ENCODE peak calls at places on chromosomes 7 and 10, in eight cellular contexts. A is GM23338, D is transverse colon, K is stomach, I is GM12892, T is sigmoid colon, W is upper lobe of left lung, J is Panc1. U is an unnamed sample.

GRCh38 chr7:151429555-151430331 is 10.2 kb downstream of the CRYGN start:
- DNase-seq in I (peak; percentile 63), W (peak; percentile 67), K (peak; percentile 63), J (no peak), D (peak; percentile 35), T (peak; percentile 59), A (no peak), U (peak; percentile 74)

GRCh38 chr7:141097430-141097829 is 23.6 kb downstream of the TMEM178B start:
- DNase-seq in W (no peak), J (no peak), T (no peak), D (no peak), A (peak; percentile 65), I (no peak), K (no peak), U (no peak)

GRCh38 chr7:151088019-151088855 is 2.0 kb downstream of the AGAP3 start:
- DNase-seq in A (peak; percentile 53), J (no peak), K (no peak), T (no peak), W (no peak), D (no peak), I (no peak), U (no peak)

GRCh38 chr10:133359554-133359971 is 1.7 kb upstream of the FUOM start:
- DNase-seq in I (no peak), W (no peak), D (peak; percentile 82), K (peak; percentile 77), A (no peak), J (no peak), T (no peak), U (no peak)

GRCh38 chr10:11832042-11832441 is 8.9 kb downstream of the PROSER2 start:
- DNase-seq in T (peak; percentile 38), W (no peak), K (no peak), J (no peak), D (no peak), A (no peak), I (no peak), U (no peak)

GRCh38 chr10:10758306-10758705 is 259.4 kb upstream of the CELF2 start:
- DNase-seq in K (no peak), D (no peak), J (no peak), W (no peak), A (no peak), T (no peak), I (no peak), U (no peak)

GRCh38 chr7:127884066-127884559 is 147.1 kb downstream of the LRRC4 start:
- DNase-seq in A (no peak), I (no peak), K (no peak), D (no peak), T (no peak), W (no peak), J (no peak), U (no peak)

GRCh38 chr10:86538547-86538946 is 17.0 kb upstream of the WAPL start:
- DNase-seq in I (no peak), A (no peak), D (peak; percentile 16), W (no peak), K (no peak), J (no peak), T (no peak), U (no peak)

GRCh38 chr7:101162551-101163280 is 2.7 kb downstream of the VGF start:
- DNase-seq in T (no peak), W (no peak), I (no peak), J (no peak), A (peak; percentile 84), D (peak; percentile 57), K (no peak), U (peak; percentile 83)

DNA sequence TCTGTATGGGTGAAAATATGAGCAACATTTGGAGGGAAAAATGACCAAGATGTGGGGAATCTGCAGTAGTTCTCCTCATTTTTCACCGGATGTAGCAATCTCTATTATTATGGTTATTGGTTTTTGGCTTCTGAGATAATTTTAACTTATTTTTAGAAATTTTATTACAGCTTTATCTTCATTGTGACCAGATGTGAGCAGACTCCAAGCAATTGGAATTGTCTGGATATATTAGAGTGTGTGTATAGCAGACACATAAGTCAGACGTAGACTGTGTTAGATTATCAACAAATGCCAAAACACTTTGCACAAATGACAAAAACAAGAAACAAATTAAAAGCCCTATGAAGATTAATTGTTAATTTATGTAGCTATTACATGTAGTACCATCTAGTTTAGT is 249.1 kb downstream of the DNAJB9 start:
- DNase-seq in I (no peak), T (no peak), K (no peak), W (no peak), D (no peak), J (no peak), A (no peak), U (no peak)
- TF ChIP-seq POLR2AphosphoS5 in I (no peak), T (no peak), K (no peak), W (no peak), D (no peak), J (no peak), A (no peak), U (no peak)

GRCh38 chr7:117739085-117739484 is 134.2 kb downstream of the CTTNBP2 start:
- DNase-seq in K (no peak), J (no peak), T (no peak), I (no peak), D (no peak), W (no peak), A (no peak), U (no peak)

GRCh38 chr7:117741962-117742361 is 131.3 kb downstream of the CTTNBP2 start:
- DNase-seq in A (no peak), I (no peak), K (no peak), W (no peak), T (no peak), J (no peak), D (no peak), U (no peak)

GRCh38 chr7:117737882-117738281 is 135.4 kb downstream of the CTTNBP2 start:
- DNase-seq in D (no peak), T (no peak), I (no peak), K (no peak), J (no peak), A (no peak), W (no peak), U (no peak)
- TF ChIP-seq POLR2AphosphoS5 in D (no peak), T (no peak), I (no peak), K (no peak), J (no peak), A (no peak), W (no peak), U (no peak)

DNA sequence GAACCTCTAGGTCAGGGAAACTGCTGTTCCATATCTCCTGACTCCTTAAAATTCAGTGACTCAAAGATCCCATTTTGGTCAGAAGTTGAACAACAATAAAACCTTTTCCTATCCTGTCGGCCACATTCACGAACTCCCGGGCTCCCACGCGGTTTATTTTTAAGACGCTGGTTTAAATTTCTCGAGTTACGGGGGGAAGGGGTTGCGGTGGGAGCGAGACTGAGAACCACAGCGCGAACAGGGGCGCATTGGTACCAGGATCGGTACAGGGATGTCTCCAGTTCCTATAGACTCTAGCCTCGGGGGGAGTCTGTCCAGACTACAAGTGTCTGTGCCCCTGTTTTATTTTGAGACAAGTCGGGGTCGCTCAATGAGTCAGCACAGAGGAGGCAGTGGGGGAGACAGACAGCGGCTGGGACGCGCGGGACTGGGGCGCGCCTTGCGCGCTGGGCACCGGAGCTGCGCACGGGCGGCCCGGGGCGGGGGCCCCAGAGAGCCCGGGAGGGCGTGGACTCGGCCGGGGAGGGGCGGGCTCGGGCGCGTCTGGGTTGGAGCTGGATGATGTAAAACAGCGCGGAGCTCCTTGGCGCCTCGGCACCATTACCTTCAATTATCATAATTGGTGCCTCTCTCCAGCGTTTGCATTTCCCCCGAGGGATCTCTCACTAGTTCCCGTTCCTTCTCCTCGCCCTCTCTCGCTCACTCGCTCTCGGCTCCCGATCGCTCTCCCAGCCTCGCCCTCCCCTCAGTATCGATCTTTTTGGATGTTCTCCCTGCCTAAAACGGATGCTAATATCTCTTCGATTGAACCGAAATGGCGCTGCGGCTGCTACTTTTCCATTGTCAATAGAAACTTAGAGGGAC is 8.7 kb upstream of the BAMBI start:
- DNase-seq in T (peak; percentile 72), D (peak; percentile 55), J (no peak), W (peak; percentile 49), A (peak; percentile 77), K (peak; percentile 45), I (no peak), U (peak; percentile 79)
- TF ChIP-seq POLR2AphosphoS5 in T (no peak), D (no peak), J (no peak), W (no peak), A (peak; percentile 48), K (no peak), I (no peak), U (peak; percentile 21)

GRCh38 chr10:95493862-95494261 is 67.3 kb downstream of the SORBS1 start:
- DNase-seq in A (no peak), D (no peak), K (no peak), J (no peak), W (no peak), T (no peak), I (no peak), U (no peak)

GRCh38 chr10:95482501-95483248 is 78.5 kb downstream of the SORBS1 start:
- DNase-seq in T (no peak), W (no peak), D (no peak), J (no peak), A (no peak), I (no peak), K (no peak), U (no peak)

GRCh38 chr10:95485445-95485844 is 75.7 kb downstream of the SORBS1 start:
- DNase-seq in D (no peak), I (no peak), K (no peak), W (no peak), J (no peak), A (no peak), T (peak; percentile 39), U (no peak)

GRCh38 chr10:95485030-95485429 is 76.1 kb downstream of the SORBS1 start:
- DNase-seq in T (no peak), K (no peak), W (no peak), A (no peak), D (no peak), J (no peak), I (no peak), U (no peak)

GRCh38 chr10:95487994-95488393 is 73.2 kb downstream of the SORBS1 start:
- DNase-seq in D (no peak), K (no peak), J (no peak), W (no peak), T (no peak), I (no peak), A (no peak), U (no peak)
- TF ChIP-seq POLR2AphosphoS5 in D (no peak), K (no peak), J (no peak), W (no peak), T (no peak), I (no peak), A (no peak), U (no peak)

GRCh38 chr7:2299131-2299829 is 15.0 kb downstream of the SNX8 start:
- DNase-seq in A (no peak), T (no peak), W (peak; percentile 39), D (no peak), J (no peak), I (no peak), K (no peak), U (no peak)
- TF ChIP-seq POLR2AphosphoS5 in A (no peak), T (no peak), W (no peak), D (no peak), J (no peak), I (peak; percentile 22), K (no peak), U (peak; percentile 78)

DNA sequence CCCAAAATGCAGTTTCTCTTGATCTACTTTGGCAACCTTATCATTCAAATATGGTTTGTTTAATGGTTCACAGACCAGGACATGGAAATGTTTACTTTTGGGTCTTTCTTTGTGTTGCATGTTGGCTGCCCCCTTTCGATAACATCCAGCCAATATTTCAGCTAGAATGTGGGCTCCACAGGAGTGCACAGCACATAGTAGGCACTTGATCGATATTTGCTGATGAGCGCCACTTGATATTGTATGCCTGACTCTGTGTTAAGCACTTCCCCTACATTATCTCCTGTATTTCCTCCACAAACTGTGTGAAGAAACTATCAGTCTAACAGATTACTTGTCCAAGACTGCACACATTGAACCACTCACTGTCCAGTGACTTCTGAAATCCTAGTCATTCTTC is 60.2 kb downstream of the SMURF1 start:
- DNase-seq in K (no peak), I (no peak), A (no peak), D (no peak), T (no peak), W (no peak), J (no peak), U (no peak)
- TF ChIP-seq POLR2AphosphoS5 in K (no peak), I (no peak), A (no peak), D (no peak), T (no peak), W (no peak), J (no peak), U (no peak)

U was measured in spleen.